ENCODE peak calls at places on chromosomes 4 and X, in eight cellular contexts. One of them, this sample, is unnamed. For H3K4me1 and H3K9me3, the result is how much of the 10 kb centered on the place peaks cover.

GRCh38 chr4:71254451-71255012 is 84.3 kb upstream of the SLC4A4 start:
- DNase-seq in astrocyte: no peak
- DNase-seq in Caco-2: no peak
- DNase-seq in psoas muscle: no peak
- DNase-seq in DND-41: no peak
- DNase-seq in IMR-90: no peak
- DNase-seq in lung: no peak
- DNase-seq in pancreas: no peak
- DNase-seq in this sample: no peak

GRCh38 chrX:7586126-7586525 is 256.8 kb upstream of the VCX start:
- DNase-seq in astrocyte: peak
- DNase-seq in pancreas: no peak
- DNase-seq in DND-41: peak
- DNase-seq in lung: no peak
- DNase-seq in Caco-2: peak
- DNase-seq in IMR-90: peak
- DNase-seq in psoas muscle: no peak
- DNase-seq in this sample: no peak

GRCh38 chr4:149291463-149291862 is 524.2 kb downstream of the IQCM start:
- DNase-seq in psoas muscle: peak
- DNase-seq in pancreas: no peak
- DNase-seq in IMR-90: peak
- DNase-seq in lung: no peak
- DNase-seq in astrocyte: peak
- DNase-seq in Caco-2: no peak
- DNase-seq in DND-41: no peak
- DNase-seq in this sample: no peak

GRCh38 chrX:45515262-45516215 is 314.9 kb upstream of the DIPK2B start:
- DNase-seq in DND-41: peak
- DNase-seq in pancreas: no peak
- DNase-seq in lung: peak
- DNase-seq in psoas muscle: peak
- DNase-seq in Caco-2: peak
- DNase-seq in IMR-90: peak
- DNase-seq in astrocyte: peak
- DNase-seq in this sample: peak

GRCh38 chrX:96474357-96475125 is 210.1 kb upstream of the DIAPH2 start:
- DNase-seq in IMR-90: peak
- DNase-seq in astrocyte: no peak
- DNase-seq in Caco-2: no peak
- DNase-seq in DND-41: no peak
- DNase-seq in psoas muscle: no peak
- DNase-seq in pancreas: no peak
- DNase-seq in lung: no peak
- DNase-seq in this sample: no peak

GRCh38 chr4:125280892-125281403 is 33.8 kb upstream of the FAT4 start:
- DNase-seq in psoas muscle: no peak
- DNase-seq in Caco-2: no peak
- DNase-seq in pancreas: peak
- DNase-seq in lung: no peak
- DNase-seq in DND-41: no peak
- DNase-seq in astrocyte: no peak
- DNase-seq in IMR-90: no peak
- DNase-seq in this sample: no peak

GRCh38 chr4:183443609-183444148 is 757 bp upstream of the CDKN2AIP start:
- DNase-seq in IMR-90: peak
- DNase-seq in Caco-2: no peak
- DNase-seq in DND-41: peak
- DNase-seq in psoas muscle: no peak
- DNase-seq in pancreas: no peak
- DNase-seq in astrocyte: peak
- DNase-seq in lung: no peak
- DNase-seq in this sample: no peak

GRCh38 chr4:185915817-185916216 is 103.8 kb upstream of the SORBS2 start:
- DNase-seq in DND-41: no peak
- DNase-seq in Caco-2: no peak
- DNase-seq in astrocyte: no peak
- DNase-seq in pancreas: no peak
- DNase-seq in lung: no peak
- DNase-seq in psoas muscle: no peak
- DNase-seq in IMR-90: no peak
- DNase-seq in this sample: no peak

GRCh38 chr4:4203688-4204400 is 22.9 kb downstream of the OTOP1 start:
- DNase-seq in pancreas: no peak
- DNase-seq in IMR-90: no peak
- DNase-seq in DND-41: no peak
- DNase-seq in lung: no peak
- DNase-seq in psoas muscle: no peak
- DNase-seq in Caco-2: no peak
- DNase-seq in astrocyte: no peak
- DNase-seq in this sample: no peak

DNA sequence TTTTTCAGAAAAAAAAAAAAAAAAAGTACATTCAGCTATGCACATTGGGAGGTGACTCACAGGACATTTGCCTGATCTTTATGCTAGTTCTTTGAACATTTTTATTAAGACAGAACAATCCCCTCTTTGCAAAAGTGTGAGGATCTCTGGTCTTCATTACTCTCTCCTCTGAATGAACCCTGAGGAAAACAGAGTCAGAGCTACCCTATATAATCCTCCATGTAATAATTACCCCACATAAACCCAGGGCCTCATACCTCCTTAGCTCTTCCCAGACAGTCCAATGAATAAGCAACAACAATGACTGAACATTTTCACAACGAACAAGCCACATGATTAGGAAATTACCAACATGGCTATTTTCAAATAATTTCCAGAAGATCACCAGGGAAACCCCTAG is 37.9 kb downstream of the TBC1D9 start:
- DNase-seq in astrocyte: peak
- DNase-seq in psoas muscle: no peak
- DNase-seq in lung: no peak
- DNase-seq in Caco-2: no peak
- DNase-seq in pancreas: no peak
- DNase-seq in IMR-90: peak
- DNase-seq in DND-41: no peak
- DNase-seq in this sample: no peak
- H3K4me1 ChIP-seq in astrocyte: under half
- H3K4me1 ChIP-seq in psoas muscle: under half
- H3K4me1 ChIP-seq in lung: under half
- H3K4me1 ChIP-seq in Caco-2: under half
- H3K4me1 ChIP-seq in pancreas: under half
- H3K4me1 ChIP-seq in IMR-90: under half
- H3K4me1 ChIP-seq in DND-41: under half
- H3K4me1 ChIP-seq in this sample: under half

DNA sequence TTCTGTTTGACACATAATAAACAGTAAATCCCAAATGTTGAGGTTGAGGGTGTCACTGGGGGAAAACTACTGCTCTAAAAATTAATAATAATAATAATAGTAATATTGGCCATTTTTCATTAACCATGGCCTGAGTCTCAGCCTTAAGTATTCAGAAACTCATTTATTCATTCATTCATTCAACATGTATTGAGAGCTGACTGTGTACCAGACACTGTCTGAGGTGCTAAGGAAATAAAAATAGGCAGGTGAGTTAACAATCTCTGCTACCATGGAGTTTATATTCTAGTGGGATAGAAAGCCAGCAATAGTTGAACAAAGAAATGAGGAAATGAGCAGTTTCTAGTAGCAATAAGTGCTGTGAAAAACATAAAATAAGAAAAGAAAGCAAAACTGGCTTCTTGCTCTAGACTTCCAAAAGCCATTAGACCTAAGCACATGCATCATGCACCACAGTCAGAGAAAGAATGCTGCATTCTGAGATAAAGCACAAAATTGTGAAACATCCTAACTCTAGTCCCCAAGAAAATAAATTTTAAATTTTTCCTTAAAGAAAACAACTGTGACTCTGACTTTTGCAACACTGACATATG is 278.7 kb downstream of the RCHY1 start:
- DNase-seq in IMR-90: no peak
- DNase-seq in astrocyte: no peak
- DNase-seq in pancreas: no peak
- DNase-seq in lung: no peak
- DNase-seq in Caco-2: no peak
- DNase-seq in psoas muscle: no peak
- DNase-seq in DND-41: no peak
- DNase-seq in this sample: no peak
- H3K9me3 ChIP-seq in IMR-90: under half
- H3K9me3 ChIP-seq in astrocyte: under half
- H3K9me3 ChIP-seq in pancreas: under half
- H3K9me3 ChIP-seq in lung: under half
- H3K9me3 ChIP-seq in Caco-2: under half
- H3K9me3 ChIP-seq in psoas muscle: under half
- H3K9me3 ChIP-seq in DND-41: under half
- H3K9me3 ChIP-seq in this sample: under half

GRCh38 chr4:156764846-156765245 is 206.8 kb downstream of the PDGFC start:
- DNase-seq in astrocyte: peak
- DNase-seq in DND-41: no peak
- DNase-seq in IMR-90: no peak
- DNase-seq in psoas muscle: no peak
- DNase-seq in Caco-2: no peak
- DNase-seq in lung: no peak
- DNase-seq in pancreas: no peak
- DNase-seq in this sample: no peak
- H3K4me1 ChIP-seq in astrocyte: under half
- H3K4me1 ChIP-seq in DND-41: under half
- H3K4me1 ChIP-seq in IMR-90: under half
- H3K4me1 ChIP-seq in psoas muscle: under half
- H3K4me1 ChIP-seq in Caco-2: under half
- H3K4me1 ChIP-seq in lung: under half
- H3K4me1 ChIP-seq in pancreas: under half
- H3K4me1 ChIP-seq in this sample: under half

DNA sequence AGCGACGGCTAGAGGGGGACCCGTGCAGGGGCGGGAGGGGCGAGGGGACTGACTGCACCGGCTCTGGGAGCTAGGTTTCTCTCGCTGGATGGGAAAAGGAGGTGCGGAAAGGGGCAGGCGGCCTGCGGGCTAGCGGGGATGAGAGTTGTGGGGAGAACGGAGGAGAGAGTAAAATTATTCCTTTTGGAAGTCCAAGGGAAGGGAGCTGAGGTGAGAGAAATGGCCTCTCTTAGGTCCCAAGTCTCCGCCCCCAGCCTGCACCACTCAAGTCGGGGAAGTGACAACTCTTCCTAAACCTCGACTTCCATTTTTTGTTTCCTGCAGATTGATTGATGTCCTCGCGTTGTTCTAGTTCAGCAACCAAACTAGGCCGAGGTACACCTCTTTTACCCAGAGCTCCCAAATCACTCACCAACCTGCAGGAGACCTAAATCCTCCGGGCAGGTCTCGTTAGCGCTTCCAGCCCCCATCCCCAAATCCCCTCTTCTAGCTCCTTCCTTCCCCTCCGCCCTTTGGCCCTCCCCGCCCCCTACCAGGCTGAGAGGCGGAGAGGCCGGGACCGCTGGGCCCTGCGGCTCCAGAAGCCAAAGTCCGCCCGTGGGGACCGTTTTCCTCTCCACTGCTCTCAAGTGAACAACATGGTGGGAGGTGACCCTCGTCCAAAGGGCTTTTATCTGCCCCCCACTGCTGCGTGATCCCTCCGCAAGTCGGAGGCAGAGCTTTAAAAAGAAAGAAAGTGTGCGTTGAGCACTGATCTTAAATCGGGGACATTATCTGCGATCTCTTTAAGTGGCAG is 7.3 kb downstream of the PITX2 start:
- DNase-seq in psoas muscle: no peak
- DNase-seq in Caco-2: no peak
- DNase-seq in astrocyte: no peak
- DNase-seq in IMR-90: no peak
- DNase-seq in pancreas: no peak
- DNase-seq in DND-41: no peak
- DNase-seq in lung: no peak
- DNase-seq in this sample: no peak
- H3K9me3 ChIP-seq in psoas muscle: under half
- H3K9me3 ChIP-seq in Caco-2: under half
- H3K9me3 ChIP-seq in astrocyte: under half
- H3K9me3 ChIP-seq in IMR-90: under half
- H3K9me3 ChIP-seq in pancreas: under half
- H3K9me3 ChIP-seq in DND-41: under half
- H3K9me3 ChIP-seq in lung: under half
- H3K9me3 ChIP-seq in this sample: under half

DNA sequence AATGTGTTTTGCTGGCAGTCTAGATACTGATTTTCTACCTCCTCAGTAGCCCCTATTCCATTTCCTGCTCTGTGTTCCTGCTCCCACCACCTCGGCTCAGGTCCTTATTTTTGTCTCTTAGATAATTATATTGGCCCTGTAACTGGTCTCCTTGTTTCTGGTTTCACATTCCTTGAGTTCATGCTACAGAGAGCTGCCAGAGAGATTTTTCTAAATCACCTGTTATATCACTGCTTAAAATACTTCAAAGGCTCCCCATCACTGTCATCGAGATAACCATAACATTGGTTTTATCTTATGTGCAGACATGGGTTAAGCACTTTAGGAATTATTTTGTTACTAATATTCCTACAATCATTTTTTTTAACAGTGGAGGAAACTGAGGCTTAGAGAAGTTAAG is 9.6 kb downstream of the SYNPO2 start:
- DNase-seq in psoas muscle: no peak
- DNase-seq in lung: no peak
- DNase-seq in Caco-2: no peak
- DNase-seq in astrocyte: no peak
- DNase-seq in IMR-90: no peak
- DNase-seq in pancreas: no peak
- DNase-seq in DND-41: no peak
- DNase-seq in this sample: no peak
- H3K4me1 ChIP-seq in psoas muscle: under half
- H3K4me1 ChIP-seq in lung: under half
- H3K4me1 ChIP-seq in Caco-2: under half
- H3K4me1 ChIP-seq in astrocyte: under half
- H3K4me1 ChIP-seq in IMR-90: under half
- H3K4me1 ChIP-seq in pancreas: under half
- H3K4me1 ChIP-seq in DND-41: under half
- H3K4me1 ChIP-seq in this sample: under half

DNA sequence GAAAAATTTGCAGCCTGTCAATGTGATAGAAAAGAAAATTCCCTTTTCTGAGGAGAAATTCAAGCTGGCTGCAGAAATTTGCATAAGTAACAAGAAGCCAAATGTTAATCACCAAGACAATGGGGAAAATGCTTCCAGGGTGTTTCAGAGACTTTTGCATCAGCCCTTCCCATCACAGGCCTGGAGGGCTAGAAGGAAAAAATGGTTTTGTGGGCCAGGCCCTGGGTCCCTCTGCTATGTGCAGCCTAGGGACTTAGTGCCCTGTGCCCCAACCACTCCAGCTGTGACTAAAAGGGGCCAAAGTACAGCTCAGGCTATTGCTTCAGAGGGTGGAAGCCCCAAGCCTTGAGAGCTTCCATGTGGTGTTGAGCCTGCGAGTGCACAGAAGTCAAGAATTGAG is 23.9 kb downstream of the ZNF275 start:
- DNase-seq in astrocyte: no peak
- DNase-seq in lung: no peak
- DNase-seq in psoas muscle: no peak
- DNase-seq in pancreas: no peak
- DNase-seq in DND-41: no peak
- DNase-seq in IMR-90: no peak
- DNase-seq in Caco-2: no peak
- DNase-seq in this sample: no peak
- H3K9me3 ChIP-seq in astrocyte: under half
- H3K9me3 ChIP-seq in lung: under half
- H3K9me3 ChIP-seq in psoas muscle: under half
- H3K9me3 ChIP-seq in pancreas: under half
- H3K9me3 ChIP-seq in DND-41: under half
- H3K9me3 ChIP-seq in IMR-90: under half
- H3K9me3 ChIP-seq in Caco-2: under half
- H3K9me3 ChIP-seq in this sample: under half

GRCh38 chr4:139686988-139687387 is 21.4 kb downstream of the MGST2 start:
- DNase-seq in astrocyte: no peak
- DNase-seq in psoas muscle: no peak
- DNase-seq in Caco-2: no peak
- DNase-seq in pancreas: no peak
- DNase-seq in DND-41: no peak
- DNase-seq in IMR-90: no peak
- DNase-seq in lung: no peak
- DNase-seq in this sample: no peak
- H3K4me1 ChIP-seq in astrocyte: under half
- H3K4me1 ChIP-seq in psoas muscle: under half
- H3K4me1 ChIP-seq in Caco-2: half or more
- H3K4me1 ChIP-seq in pancreas: under half
- H3K4me1 ChIP-seq in DND-41: under half
- H3K4me1 ChIP-seq in IMR-90: under half
- H3K4me1 ChIP-seq in lung: under half
- H3K4me1 ChIP-seq in this sample: under half